ENCODE peak calls at places on chromosome 20, in eight cellular contexts. C is cardiac muscle cell; A is occipital lobe; S is fibroblast of mammary gland; U is mucosa of gallbladder; R is AG09309; G is stimulated activated naive CD4-positive, alpha-beta T cell treated with Interleukin-2 at 50 U/mL for 16 hours; J is stimulated activated CD4-positive, alpha-beta T cell treated with anti-CD3 and anti-CD28 coated beads, Interleukin-1b, Interleukin-23, amount 100 ng/mL, for 1 hour. H is an unnamed sample.

GRCh38 chr20:50413088-50413500 is 97.1 kb upstream of the PTPN1 start:
- DNase-seq in C (no peak), A (no peak), S (peak), U (no peak), R (peak), G (no peak), J (no peak), H (no peak)

GRCh38 chr20:62122659-62123449 is 579 bp downstream of the LSM14B start:
- DNase-seq in C (peak), A (no peak), S (peak), U (no peak), R (no peak), G (peak), J (no peak), H (no peak)

GRCh38 chr20:19817017-19817416 is 59.0 kb downstream of the RIN2 start:
- DNase-seq in C (no peak), A (no peak), S (peak), U (no peak), R (peak), G (no peak), J (no peak), H (no peak)

GRCh38 chr20:1391640-1392442 is 1.0 kb downstream of the FKBP1A start:
- DNase-seq in C (peak), A (no peak), S (peak), U (no peak), R (no peak), G (no peak), J (no peak), H (no peak)

GRCh38 chr20:62558779-62559178 is 83.0 kb upstream of the GATA5 start:
- DNase-seq in C (peak), A (no peak), S (no peak), U (no peak), R (no peak), G (no peak), J (no peak), H (no peak)

GRCh38 chr20:63402860-63403220 is 41.7 kb upstream of the CHRNA4 start:
- DNase-seq in C (no peak), A (no peak), S (no peak), U (no peak), R (no peak), G (no peak), J (no peak), H (no peak)

GRCh38 chr20:49052334-49052733 is 6.2 kb downstream of the CSE1L start:
- DNase-seq in C (no peak), A (no peak), S (peak), U (no peak), R (no peak), G (no peak), J (no peak), H (peak)

GRCh38 chr20:5168582-5169396 is 42.0 kb downstream of the CDS2 start:
- DNase-seq in C (no peak), A (no peak), S (peak), U (no peak), R (no peak), G (no peak), J (no peak), H (no peak)

GRCh38 chr20:47075263-47075662 is 180.6 kb downstream of the EYA2 start:
- DNase-seq in C (no peak), A (no peak), S (no peak), U (no peak), R (no peak), G (no peak), J (no peak), H (no peak)

GRCh38 chr20:615494-615893 is 5.4 kb upstream of the TCF15 start:
- DNase-seq in C (no peak), A (no peak), S (no peak), U (no peak), R (no peak), G (no peak), J (no peak), H (no peak)

GRCh38 chr20:23361651-23362391 is at the start of gene GZF1:
- DNase-seq in C (peak), A (peak), S (peak), U (peak), R (peak), G (peak), J (peak), H (peak)

GRCh38 chr20:63215101-63216040 is 560 bp downstream of the YTHDF1 start:
- DNase-seq in C (peak), A (no peak), S (peak), U (no peak), R (no peak), G (peak), J (no peak), H (peak)

GRCh38 chr20:42587427-42587826 is 602.3 kb downstream of the PTPRT start:
- DNase-seq in C (no peak), A (no peak), S (no peak), U (no peak), R (no peak), G (no peak), J (no peak), H (no peak)

GRCh38 chr20:63090052-63090451 is 83.3 kb upstream of the BHLHE23 start:
- DNase-seq in C (no peak), A (no peak), S (no peak), U (no peak), R (no peak), G (no peak), J (no peak), H (no peak)

GRCh38 chr20:58340853-58341252 is 31.3 kb downstream of the RAB22A start:
- DNase-seq in C (no peak), A (no peak), S (peak), U (no peak), R (no peak), G (no peak), J (no peak), H (no peak)

GRCh38 chr20:10178727-10179313 is 39.8 kb upstream of the SNAP25 start:
- DNase-seq in C (no peak), A (no peak), S (no peak), U (no peak), R (no peak), G (no peak), J (no peak), H (no peak)